ENCODE peak calls at places on chromosomes 3 and 15, in four cellular contexts. E is HCT116, S is WTC11, T is H1. K is an unnamed sample.

GRCh38 chr15:100170280-100170654 is 171.5 kb downstream of the ADAMTS17 start:
- DNase-seq in E (no peak), S (no peak), T (no peak), K (peak)

GRCh38 chr3:141240290-141241247 is 8.9 kb downstream of the PXYLP1 start:
- DNase-seq in S (no peak), T (no peak), E (no peak), K (no peak)

GRCh38 chr15:55279746-55280351 is 9.8 kb downstream of the RAB27A start:
- DNase-seq in E (peak), T (no peak), S (no peak), K (peak)

GRCh38 chr3:187832202-187832601 is 86.9 kb upstream of the BCL6 start:
- DNase-seq in T (peak), E (no peak), S (no peak), K (no peak)

GRCh38 chr15:77832874-77833273 is 200.2 kb upstream of the LINGO1 start:
- DNase-seq in T (no peak), E (no peak), S (no peak), K (no peak)

GRCh38 chr15:49809894-49810594 is 189.2 kb downstream of the DTWD1 start:
- DNase-seq in E (no peak), S (no peak), T (no peak), K (no peak)

GRCh38 chr3:106827515-106828213 is 549.6 kb upstream of the CCDC54 start:
- DNase-seq in S (no peak), T (no peak), E (no peak), K (no peak)

GRCh38 chr3:123440181-123440580 is 8.7 kb downstream of the ADCY5 start:
- DNase-seq in S (no peak), E (no peak), T (no peak), K (no peak)

GRCh38 chr3:159987291-159987711 is 1.3 kb upstream of the IL12A start:
- DNase-seq in S (no peak), T (no peak), E (no peak), K (no peak)

GRCh38 chr3:46557814-46558183 is 8.3 kb downstream of the LRRC2 start:
- DNase-seq in T (no peak), E (no peak), S (no peak), K (no peak)
- TF ChIP-seq ATF3 in T (no peak), E (no peak), S (no peak), K (no peak)

GRCh38 chr15:95252404-95252803 is 1021.0 kb downstream of the MCTP2 start:
- DNase-seq in E (no peak), S (no peak), T (no peak), K (no peak)

GRCh38 chr15:95249524-95249923 is 1018.2 kb downstream of the MCTP2 start:
- DNase-seq in E (no peak), T (no peak), S (no peak), K (no peak)

GRCh38 chr15:95259965-95260364 is 1028.6 kb downstream of the MCTP2 start:
- DNase-seq in T (no peak), E (no peak), S (no peak), K (no peak)

GRCh38 chr15:95259513-95259912 is 1028.2 kb downstream of the MCTP2 start:
- DNase-seq in T (peak), S (peak), E (peak), K (peak)

DNA sequence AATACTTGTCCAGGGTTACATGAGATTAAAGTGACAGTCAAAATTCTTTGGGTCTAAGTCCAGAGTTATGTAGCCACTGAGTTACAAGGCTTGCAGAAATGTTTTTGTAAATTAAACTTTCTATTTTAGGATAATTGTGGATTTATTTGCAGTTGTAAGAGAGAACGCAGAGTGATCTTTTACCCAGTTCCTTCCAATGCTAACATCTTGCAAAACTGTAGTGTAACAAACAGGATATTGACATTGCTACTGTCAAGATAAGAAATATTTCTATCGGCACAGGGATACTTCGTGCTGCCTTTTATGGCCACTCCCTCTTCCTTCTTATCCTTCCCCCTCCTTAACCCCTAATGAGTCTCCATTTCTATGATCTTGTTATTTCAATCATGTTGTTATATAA is 1022.9 kb downstream of the MCTP2 start:
- DNase-seq in E (no peak), T (no peak), S (no peak), K (no peak)
- TF ChIP-seq ATF3 in E (no peak), T (no peak), S (no peak), K (no peak)

GRCh38 chr3:47250309-47251060 is 32.1 kb downstream of the KIF9 start:
- DNase-seq in E (peak), S (peak), T (no peak), K (no peak)
- TF ChIP-seq ATF3 in E (no peak), S (no peak), T (no peak), K (no peak)

DNA sequence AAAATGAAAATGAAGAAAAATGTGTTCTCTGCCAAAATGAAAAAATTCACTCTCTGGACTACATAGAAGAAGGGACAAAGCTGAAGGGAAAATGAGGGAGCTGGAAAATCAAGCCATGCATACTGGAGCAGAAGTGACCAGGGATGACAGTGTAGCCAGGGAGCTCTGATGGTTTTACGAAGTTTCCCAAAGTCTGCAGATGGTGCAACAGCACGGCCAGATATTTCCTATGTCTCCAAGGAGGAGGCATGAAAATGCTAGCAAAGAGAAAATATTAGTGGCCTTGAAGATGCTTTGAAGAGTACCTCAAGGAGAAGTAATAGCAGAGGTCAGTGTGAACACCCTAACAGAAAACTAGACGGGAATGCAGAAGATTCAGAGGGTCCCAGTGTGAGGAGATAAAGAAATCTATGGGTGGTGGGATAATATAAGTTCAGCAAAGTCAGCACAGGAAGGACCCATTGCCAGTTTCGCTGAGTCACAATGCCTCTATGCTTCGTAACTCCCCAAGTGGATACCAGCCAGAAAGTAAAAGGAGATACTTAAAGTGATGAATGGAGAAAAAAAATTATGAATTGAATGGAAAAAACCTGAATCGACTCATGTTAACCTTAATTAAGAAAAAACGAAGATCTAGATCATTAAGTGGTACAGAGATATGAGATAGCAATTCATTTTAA is 39.1 kb upstream of the POMGNT2 start:
- DNase-seq in S (no peak), E (no peak), T (no peak), K (no peak)
- TF ChIP-seq ATF3 in S (no peak), E (no peak), T (no peak), K (no peak)

DNA sequence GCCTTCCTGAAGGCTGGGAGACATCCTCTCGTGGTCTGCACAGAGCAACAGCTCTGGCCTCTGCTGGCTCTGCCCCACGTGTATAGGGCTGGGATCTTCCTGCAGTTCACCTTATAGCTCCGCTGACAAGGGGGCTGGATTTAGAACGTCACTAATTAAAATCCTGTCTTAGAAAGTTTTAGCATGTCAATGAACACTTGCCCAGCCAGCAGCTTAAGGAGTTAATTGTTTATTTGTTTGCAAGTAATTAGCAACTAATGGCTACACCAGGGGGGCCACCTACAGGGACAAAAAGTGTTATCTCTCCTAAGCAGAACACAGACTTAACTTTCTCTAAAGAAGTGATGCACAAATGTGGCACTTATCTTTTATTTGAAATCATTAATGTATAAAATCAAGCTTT is at the start of gene HESX1:
- DNase-seq in S (peak), E (no peak), T (peak), K (no peak)
- TF ChIP-seq ATF3 in S (no peak), E (no peak), T (no peak), K (no peak)

DNA sequence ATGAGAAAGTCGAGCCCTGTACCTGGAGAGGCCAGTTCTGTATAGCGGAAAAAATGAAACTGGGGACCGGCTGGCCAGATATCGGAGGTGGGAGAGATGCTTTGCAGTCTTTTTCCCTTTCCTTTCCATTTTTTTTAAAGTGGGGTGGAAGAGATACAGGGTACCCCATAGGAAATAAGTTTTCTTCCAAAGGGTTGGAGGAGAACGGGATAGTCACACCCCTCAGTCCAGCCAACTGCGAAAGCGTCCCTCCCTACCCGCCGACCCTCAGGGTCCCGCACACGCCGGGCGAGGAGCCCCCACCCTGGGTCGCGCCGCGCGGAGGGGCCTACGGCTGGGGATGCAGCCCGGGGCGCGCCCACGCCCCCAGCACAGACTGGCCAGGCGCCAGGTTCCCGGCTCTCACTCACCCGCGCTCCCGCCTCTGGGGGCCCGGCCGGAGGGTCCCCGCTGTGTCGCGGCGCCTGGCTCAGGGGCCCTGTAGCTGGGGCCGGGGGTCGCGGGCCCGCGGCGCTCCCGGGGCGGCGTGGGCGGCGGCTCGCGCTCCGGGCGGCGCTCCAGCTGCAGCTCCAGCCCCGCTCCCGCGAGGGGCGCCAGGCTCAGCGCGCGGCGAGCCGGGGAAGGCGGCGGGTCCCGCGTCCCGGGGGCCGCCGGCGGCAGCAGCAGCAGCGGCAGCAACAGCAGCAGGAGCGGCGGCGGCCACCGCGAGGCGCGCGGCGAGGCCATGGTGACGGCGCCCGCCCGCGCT is 458 bp downstream of the HEG1 start:
- DNase-seq in E (no peak), T (peak), S (no peak), K (no peak)
- TF ChIP-seq ATF3 in E (no peak), T (no peak), S (no peak), K (no peak)

DNA sequence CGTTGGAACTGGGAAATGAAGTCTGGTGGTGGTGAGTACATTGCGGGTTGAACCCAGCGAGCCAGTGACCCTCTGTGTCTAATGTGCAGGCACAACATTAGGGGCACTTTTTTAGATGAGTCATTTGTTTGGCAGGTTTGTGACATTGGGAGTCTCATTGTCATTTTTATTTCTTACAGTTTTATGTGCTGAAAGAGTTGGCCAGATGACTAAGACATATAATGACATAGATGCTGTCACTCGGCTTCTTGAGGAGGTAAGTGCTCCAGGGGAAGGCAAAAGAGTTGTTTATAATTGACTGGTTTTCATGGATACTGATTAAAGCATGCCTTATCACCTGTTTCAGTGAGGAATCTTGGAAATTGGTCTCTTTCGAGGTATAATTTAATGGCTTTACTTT is 85.5 kb downstream of the TRAK1 start:
- DNase-seq in S (no peak), T (no peak), E (no peak), K (no peak)
- TF ChIP-seq ATF3 in S (no peak), T (no peak), E (no peak), K (no peak)

GRCh38 chr3:197425485-197426131 is 127.2 kb upstream of the DLG1 start:
- DNase-seq in S (no peak), T (no peak), E (no peak), K (no peak)
- TF ChIP-seq ATF3 in S (no peak), T (no peak), E (no peak), K (no peak)

DNA sequence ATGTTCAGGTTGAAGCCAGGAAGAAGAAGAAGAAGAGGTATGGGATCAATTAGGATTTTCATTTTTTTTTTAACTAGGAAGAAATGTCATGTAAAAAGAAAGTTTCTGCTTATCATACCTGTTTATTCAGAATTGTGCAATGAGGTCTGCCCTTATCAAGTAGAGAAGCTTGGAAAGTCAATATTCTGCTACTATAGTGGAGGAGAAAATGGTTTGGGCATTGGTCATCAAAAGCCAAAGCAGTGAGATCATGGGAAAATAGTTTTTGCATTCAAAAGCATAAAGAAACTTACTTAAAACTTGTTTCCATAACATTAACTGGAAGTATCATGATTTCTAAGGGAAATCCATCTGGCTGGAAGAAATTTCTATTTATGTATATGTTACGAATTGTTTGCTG is 1239.2 kb downstream of the NSUN3 start:
- DNase-seq in S (no peak), E (no peak), T (no peak), K (no peak)
- TF ChIP-seq ATF3 in S (no peak), E (no peak), T (no peak), K (no peak)

GRCh38 chr3:136937886-136938285 is 19.9 kb upstream of the IL20RB start:
- DNase-seq in S (no peak), E (no peak), T (no peak), K (no peak)
- TF ChIP-seq ATF3 in S (no peak), E (no peak), T (no peak), K (no peak)

K was measured in GM12878.